ENCODE peak calls at places on chromosomes 7 and 10, in five cellular contexts. I, B, X, Z and F are unnamed samples.

GRCh38 chr10:1056326-1057105 is at the start of gene WDR37:
- DNase-seq in B (peak; percentile 87), Z (peak; percentile 92), X (peak; percentile 88), I (peak; percentile 92), F (peak; percentile 95)

GRCh38 chr10:113716109-113717010 is 35.1 kb upstream of the PLEKHS1 start:
- DNase-seq in X (no peak), B (no peak), I (no peak), Z (no peak), F (no peak)

GRCh38 chr10:124339119-124339807 is 79.5 kb downstream of the OAT start:
- DNase-seq in B (no peak), X (no peak), Z (no peak), I (no peak), F (no peak)

GRCh38 chr10:4704034-4704545 is 121.9 kb upstream of the AKR1E2 start:
- DNase-seq in B (peak; percentile 95), Z (no peak), I (peak; percentile 15), X (no peak), F (no peak)

GRCh38 chr7:35700327-35700726 is 5.4 kb upstream of the HERPUD2 start:
- DNase-seq in B (no peak), Z (no peak), X (no peak), I (no peak), F (no peak)

GRCh38 chr7:117025891-117026290 is 72.6 kb downstream of the ST7 start:
- DNase-seq in X (no peak), I (no peak), Z (no peak), B (peak; percentile 34), F (no peak)

GRCh38 chr10:62048919-62049636 is 147.6 kb downstream of the ARID5B start:
- DNase-seq in I (peak; percentile 94), B (peak; percentile 98), X (peak; percentile 48), Z (peak; percentile 80), F (peak; percentile 89)

GRCh38 chr7:132780822-132781221 is 204.6 kb upstream of the PLXNA4 start:
- DNase-seq in X (no peak), I (no peak), Z (no peak), B (no peak), F (no peak)

GRCh38 chr7:93043393-93043985 is 74.3 kb downstream of the SAMD9 start:
- DNase-seq in B (peak; percentile 84), Z (peak; percentile 41), X (no peak), I (peak; percentile 28), F (no peak)

GRCh38 chr10:98293550-98294269 is 25.7 kb upstream of the LOXL4 start:
- DNase-seq in Z (no peak), X (no peak), B (no peak), I (no peak), F (peak; percentile 69)

GRCh38 chr10:72201293-72201692 is 14.5 kb upstream of the ANAPC16 start:
- DNase-seq in Z (no peak), I (no peak), B (no peak), X (no peak), F (no peak)

GRCh38 chr7:129295015-129295423 is 70.2 kb downstream of the AHCYL2 start:
- DNase-seq in I (peak; percentile 52), X (no peak), Z (no peak), B (peak; percentile 75), F (no peak)

GRCh38 chr7:133052357-133052756 is 29.5 kb downstream of the CHCHD3 start:
- DNase-seq in B (no peak), X (no peak), I (no peak), Z (no peak), F (no peak)

GRCh38 chr10:97539523-97540200 is 32.9 kb upstream of the ANKRD2 start:
- DNase-seq in Z (no peak), I (peak; percentile 55), B (peak; percentile 98), X (no peak), F (peak; percentile 79)

GRCh38 chr10:86657396-86658011 is 3.2 kb downstream of the OPN4 start:
- DNase-seq in Z (no peak), I (no peak), B (no peak), X (no peak), F (no peak)

GRCh38 chr10:34811968-34812514 is 3.1 kb downstream of the PARD3 start:
- DNase-seq in B (peak; percentile 67), X (no peak), Z (no peak), I (no peak), F (no peak)

GRCh38 chr7:149720372-149721083 is 52.9 kb downstream of the ZNF467 start:
- DNase-seq in X (no peak), B (peak; percentile 50), I (peak; percentile 72), Z (no peak), F (peak; percentile 96)

GRCh38 chr7:149719912-149720335 is 53.5 kb downstream of the ZNF467 start:
- DNase-seq in Z (no peak), I (no peak), B (no peak), X (no peak), F (no peak)

GRCh38 chr7:149717481-149717880 is 55.9 kb downstream of the ZNF467 start:
- DNase-seq in B (no peak), X (no peak), I (no peak), Z (no peak), F (no peak)

GRCh38 chr7:149718730-149719049 is 54.7 kb downstream of the ZNF467 start:
- DNase-seq in B (no peak), I (no peak), X (no peak), Z (no peak), F (no peak)

GRCh38 chr7:149719050-149719899 is 54.1 kb downstream of the ZNF467 start:
- DNase-seq in B (peak; percentile 74), Z (no peak), X (no peak), I (no peak), F (no peak)
- H3K4me1 ChIP-seq in B (peaks cover 12% of the 10 kb centered on the region), Z (peaks cover 15% of the 10 kb centered on the region), X (peaks cover 4% of the 10 kb centered on the region), I (peaks cover 4% of the 10 kb centered on the region), F (peaks cover 46% of the 10 kb centered on the region)

DNA sequence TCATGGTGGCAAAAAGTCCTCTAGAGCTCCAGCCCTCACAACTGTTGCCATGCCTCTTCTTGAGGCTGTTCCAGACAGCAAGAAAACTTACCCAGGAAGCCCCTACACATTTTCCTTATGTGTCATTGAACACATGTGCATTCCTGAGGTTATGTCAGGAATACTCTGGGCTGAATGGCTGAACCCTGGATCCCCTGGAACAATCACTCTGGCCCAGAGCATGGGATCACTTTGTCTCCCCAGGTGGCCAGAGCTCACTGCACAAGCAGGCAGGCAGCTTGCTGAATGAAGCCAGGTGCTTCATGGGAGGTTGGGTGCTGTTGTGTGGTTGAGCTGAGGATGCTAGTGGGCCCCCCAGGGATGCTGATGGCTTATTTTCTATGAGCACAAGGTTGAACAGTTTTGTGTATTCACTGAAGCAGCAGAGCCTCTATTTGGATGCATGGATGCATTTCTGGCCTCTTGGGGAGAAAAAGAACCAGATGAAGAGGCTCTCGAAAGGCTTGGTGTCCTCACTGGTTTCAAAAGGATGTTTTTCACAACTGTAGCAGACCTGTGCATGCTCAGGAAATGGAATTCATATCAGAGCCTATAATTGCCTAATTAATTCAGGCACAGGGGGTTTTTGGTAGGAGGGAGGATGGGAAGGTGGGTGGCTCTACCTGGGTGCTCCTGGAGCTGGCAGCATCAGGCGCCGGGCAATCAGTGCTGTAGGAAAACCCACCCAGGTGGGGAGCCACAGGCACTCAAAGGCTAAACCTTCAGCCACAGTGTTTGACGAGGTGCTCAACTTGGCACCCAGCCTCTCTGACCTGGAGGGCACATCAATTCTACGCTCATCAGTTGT is 54.5 kb upstream of the NPTX2 start:
- DNase-seq in Z (no peak), X (no peak), I (no peak), B (no peak), F (no peak)
- H3K4me1 ChIP-seq in Z (no peaks in the 10 kb centered on the region), X (no peaks in the 10 kb centered on the region), I (no peaks in the 10 kb centered on the region), B (no peaks in the 10 kb centered on the region), F (no peaks in the 10 kb centered on the region)

GRCh38 chr10:49080965-49081364 is 34.4 kb downstream of the VSTM4 start:
- DNase-seq in Z (no peak), B (no peak), I (no peak), X (no peak), F (no peak)
- H3K4me1 ChIP-seq in Z (no peaks in the 10 kb centered on the region), B (peaks cover 19% of the 10 kb centered on the region), I (peaks cover 12% of the 10 kb centered on the region), X (no peaks in the 10 kb centered on the region), F (peaks cover 15% of the 10 kb centered on the region)

GRCh38 chr10:125797999-125798662 is 22.5 kb upstream of the MMP21 start:
- DNase-seq in Z (no peak), I (no peak), X (no peak), B (no peak), F (no peak)
- H3K4me1 ChIP-seq in Z (no peaks in the 10 kb centered on the region), I (peaks cover 4% of the 10 kb centered on the region), X (no peaks in the 10 kb centered on the region), B (no peaks in the 10 kb centered on the region), F (no peaks in the 10 kb centered on the region)

GRCh38 chr7:41994746-41995110 is 242.3 kb downstream of the GLI3 start:
- DNase-seq in I (no peak), X (no peak), B (no peak), Z (no peak), F (no peak)
- H3K4me1 ChIP-seq in I (no peaks in the 10 kb centered on the region), X (no peaks in the 10 kb centered on the region), B (no peaks in the 10 kb centered on the region), Z (no peaks in the 10 kb centered on the region), F (no peaks in the 10 kb centered on the region)

DNA sequence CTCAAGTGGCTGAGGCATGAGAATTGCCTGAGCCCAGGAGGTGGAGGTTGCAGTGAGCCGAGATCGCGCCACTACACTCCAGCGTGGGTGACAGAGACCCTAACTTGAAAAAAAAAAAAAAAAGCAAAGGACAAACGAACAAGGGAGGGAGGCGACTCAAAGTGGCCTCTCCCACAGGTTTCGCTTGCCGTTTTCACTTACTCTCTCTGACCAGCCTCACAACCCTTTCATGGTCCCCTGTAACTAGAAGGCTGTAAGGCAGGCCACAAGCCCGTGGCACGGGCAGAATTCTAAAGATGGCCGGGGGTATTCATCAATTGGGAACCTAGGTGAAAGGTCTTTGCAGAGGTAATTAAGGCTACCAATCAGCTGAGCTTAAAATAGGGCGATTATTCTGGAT is 25.5 kb downstream of the GNA12 start:
- DNase-seq in B (no peak), I (no peak), X (no peak), Z (no peak), F (no peak)
- H3K4me1 ChIP-seq in B (peaks cover 41% of the 10 kb centered on the region), I (peaks cover 29% of the 10 kb centered on the region), X (no peaks in the 10 kb centered on the region), Z (no peaks in the 10 kb centered on the region), F (peaks cover 20% of the 10 kb centered on the region)

GRCh38 chr10:55734112-55734511 is 626.9 kb downstream of the ZWINT start:
- DNase-seq in X (no peak), I (no peak), B (no peak), Z (no peak), F (no peak)

GRCh38 chr10:55742487-55742886 is 618.6 kb downstream of the ZWINT start:
- DNase-seq in X (no peak), I (no peak), B (no peak), Z (no peak), F (no peak)

GRCh38 chr10:55746002-55746401 is 615.1 kb downstream of the ZWINT start:
- DNase-seq in B (no peak), Z (no peak), X (no peak), I (no peak), F (no peak)

DNA sequence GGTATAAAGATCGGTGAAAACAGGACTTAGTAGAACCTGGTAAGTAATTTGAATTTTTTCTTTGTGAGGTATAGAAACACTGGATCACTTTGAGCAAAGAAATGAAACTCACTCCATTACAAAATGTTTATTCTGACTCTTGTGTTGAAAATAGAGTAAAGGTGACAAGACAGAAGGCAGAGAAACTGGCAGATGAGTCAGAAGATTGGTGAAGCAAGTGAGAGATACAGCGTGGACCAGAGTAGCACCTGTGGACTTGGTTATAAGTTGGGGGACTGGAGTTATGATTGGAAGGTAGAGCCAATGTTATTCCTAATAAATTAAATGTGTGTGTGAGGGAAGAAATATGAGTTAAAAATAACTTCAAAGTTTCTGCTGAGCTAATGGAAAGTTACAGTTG is 620.9 kb downstream of the ZWINT start:
- DNase-seq in B (no peak), I (no peak), Z (no peak), X (no peak), F (no peak)
- H3K4me1 ChIP-seq in B (no peaks in the 10 kb centered on the region), I (no peaks in the 10 kb centered on the region), Z (no peaks in the 10 kb centered on the region), X (no peaks in the 10 kb centered on the region), F (no peaks in the 10 kb centered on the region)

GRCh38 chr7:5482020-5482498 is 58.4 kb upstream of the TNRC18 start:
- DNase-seq in I (no peak), X (no peak), B (no peak), Z (no peak), F (no peak)
- H3K4me1 ChIP-seq in I (peaks cover 18% of the 10 kb centered on the region), X (peaks cover 2% of the 10 kb centered on the region), B (peaks cover 20% of the 10 kb centered on the region), Z (peaks cover 2% of the 10 kb centered on the region), F (no peaks in the 10 kb centered on the region)

GRCh38 chr7:98110249-98111022 is 3.8 kb downstream of the LMTK2 start:
- DNase-seq in I (peak; percentile 64), Z (no peak), X (no peak), B (peak; percentile 79), F (no peak)
- H3K4me1 ChIP-seq in I (peaks cover 8% of the 10 kb centered on the region), Z (peaks cover 48% of the 10 kb centered on the region), X (peaks cover 33% of the 10 kb centered on the region), B (peaks cover 26% of the 10 kb centered on the region), F (peaks cover 16% of the 10 kb centered on the region)